ENCODE peak calls at places on chromosomes 13 and 19, in four cellular contexts. V is activated CD4-positive, alpha-beta T cell treated with anti-CD3 and anti-CD28 coated beads, Interleukin-2, amount 50 U/mL, for 4 hours; N is GM23338; S is activated CD4-positive, alpha-beta memory T cell treated with anti-CD3 and anti-CD28 coated beads, Interleukin-2, amount 10 ng/mL, durations not matched to agents 7 days and 5 days. P is an unnamed sample.

GRCh38 chr13:105196052-105196451 is 1339.4 kb downstream of the EFNB2 start:
- DNase-seq in N (peak; percentile 86), S (no peak), V (no peak), P (no peak)

GRCh38 chr13:105591308-105591707 is 944.2 kb downstream of the EFNB2 start:
- DNase-seq in N (no peak), V (no peak), S (no peak), P (no peak)

GRCh38 chr19:45994456-45994988 is 745 bp upstream of the CCDC61 start:
- DNase-seq in N (peak; percentile 58), S (no peak), V (no peak), P (no peak)

GRCh38 chr19:35545855-35546381 is 492 bp downstream of the TMEM147 start:
- DNase-seq in V (peak; percentile 54), N (peak; percentile 63), S (peak; percentile 62), P (peak; percentile 64)

GRCh38 chr19:1945899-1946298 is 4.9 kb downstream of the CSNK1G2 start:
- DNase-seq in V (peak; percentile 21), N (peak; percentile 93), S (peak; percentile 39), P (peak; percentile 45)

GRCh38 chr13:20383058-20383457 is 142.6 kb downstream of the CRYL1 start:
- DNase-seq in S (no peak), N (no peak), V (no peak), P (no peak)

GRCh38 chr19:52689804-52690394 is 44.9 kb downstream of the ZNF611 start:
- DNase-seq in N (peak; percentile 50), V (peak; percentile 14), S (peak; percentile 39), P (peak; percentile 52)

GRCh38 chr19:41588497-41589209 is 12.7 kb downstream of the CEACAM21 start:
- DNase-seq in S (peak; percentile 38), V (no peak), N (peak; percentile 65), P (peak; percentile 64)

GRCh38 chr13:73956101-73956500 is 178.1 kb downstream of the KLF12 start:
- DNase-seq in S (no peak), N (no peak), V (no peak), P (no peak)

GRCh38 chr13:98286814-98287213 is 109.7 kb upstream of the RNF113B start:
- DNase-seq in V (no peak), S (no peak), N (no peak), P (no peak)

GRCh38 chr13:106391271-106391670 is 144.2 kb downstream of the EFNB2 start:
- DNase-seq in S (no peak), N (no peak), V (no peak), P (no peak)

GRCh38 chr19:14383556-14383897 is 2.3 kb downstream of the ADGRE5 start:
- DNase-seq in S (no peak), V (no peak), N (no peak), P (no peak)

GRCh38 chr13:25857830-25858229 is 194.0 kb downstream of the SHISA2 start:
- DNase-seq in S (no peak), N (no peak), V (no peak), P (no peak)

GRCh38 chr19:5059191-5059579 is 90.3 kb downstream of the KDM4B start:
- DNase-seq in N (no peak), V (no peak), S (no peak), P (no peak)

GRCh38 chr13:97844151-97844550 is 109.3 kb upstream of the IPO5 start:
- DNase-seq in V (no peak), N (no peak), S (no peak), P (no peak)

GRCh38 chr13:85093808-85094207 is 705.4 kb downstream of the SLITRK6 start:
- DNase-seq in V (no peak), N (no peak), S (no peak), P (no peak)

GRCh38 chr19:13121551-13122274 is 3.6 kb downstream of the NACC1 start:
- DNase-seq in N (no peak), S (no peak), V (no peak), P (no peak)

P was measured in DND-41.